ENCODE peak calls at places on chromosomes 2 and 18, in nine cellular contexts. I is IMR-90; W is BJ; K is brain microvascular endothelial cell; J is iPS DF 6.9; F is CD8-positive, alpha-beta T cell; V is DND-41; G is ovary; N is CD8-positive, alpha-beta memory T cell. S is an unnamed sample.

GRCh38 chr2:70826696-70827330 is 6.4 kb upstream of the CLEC4F start:
- DNase-seq in V (no peak), W (no peak), K (no peak), J (no peak), I (no peak), F (no peak), N (no peak), G (no peak), S (no peak)

GRCh38 chr18:11304900-11305299 is 155.5 kb upstream of the PIEZO2 start:
- DNase-seq in N (no peak), F (no peak), I (no peak), W (no peak), V (no peak), J (no peak), G (no peak), K (no peak), S (no peak)

GRCh38 chr2:633371-633770 is 43.8 kb downstream of the TMEM18 start:
- DNase-seq in K (no peak), J (no peak), F (no peak), I (no peak), G (no peak), V (no peak), W (no peak), N (no peak), S (no peak)

GRCh38 chr2:136495636-136496035 is 269.7 kb upstream of the THSD7B start:
- DNase-seq in F (no peak), G (no peak), K (no peak), I (no peak), W (no peak), N (no peak), V (no peak), J (no peak), S (no peak)

GRCh38 chr2:220528180-220528579 is 900.8 kb downstream of the SLC4A3 start:
- DNase-seq in F (no peak), G (no peak), N (no peak), V (no peak), J (no peak), I (peak; percentile 62), W (no peak), K (no peak), S (no peak)

GRCh38 chr18:25233582-25234362 is 118.2 kb downstream of the ZNF521 start:
- DNase-seq in V (no peak), W (peak; percentile 33), N (no peak), I (peak; percentile 44), F (no peak), G (no peak), K (peak; percentile 32), J (no peak), S (no peak)

GRCh38 chr2:163341426-163341825 is 394.4 kb downstream of the FIGN start:
- DNase-seq in K (peak; percentile 60), W (no peak), F (no peak), I (peak; percentile 35), G (no peak), N (no peak), J (no peak), V (no peak), S (peak; percentile 89)

GRCh38 chr18:61348230-61348629 is 15.0 kb downstream of the CDH20 start:
- DNase-seq in N (no peak), I (no peak), F (no peak), G (no peak), K (no peak), V (no peak), W (no peak), J (no peak), S (no peak)

GRCh38 chr2:212864186-212864585 is 287.2 kb downstream of the IKZF2 start:
- DNase-seq in N (no peak), J (no peak), G (no peak), F (no peak), W (no peak), K (no peak), I (no peak), V (no peak), S (no peak)

GRCh38 chr2:237209046-237209375 is 123.3 kb downstream of the COPS8 start:
- DNase-seq in F (no peak), K (no peak), W (no peak), J (no peak), N (no peak), G (no peak), I (no peak), V (no peak), S (no peak)

GRCh38 chr2:237210763-237211162 is 125.1 kb downstream of the COPS8 start:
- DNase-seq in V (no peak), N (no peak), G (no peak), W (no peak), I (no peak), J (no peak), K (no peak), F (no peak), S (no peak)

GRCh38 chr2:237209885-237210284 is 124.2 kb downstream of the COPS8 start:
- DNase-seq in V (no peak), W (no peak), K (no peak), F (no peak), N (no peak), G (no peak), J (no peak), I (no peak), S (no peak)

GRCh38 chr2:237208373-237209045 is 122.8 kb downstream of the COPS8 start:
- DNase-seq in V (no peak), W (peak; percentile 97), I (peak; percentile 96), G (no peak), K (peak; percentile 81), J (no peak), N (no peak), F (no peak), S (no peak)

DNA sequence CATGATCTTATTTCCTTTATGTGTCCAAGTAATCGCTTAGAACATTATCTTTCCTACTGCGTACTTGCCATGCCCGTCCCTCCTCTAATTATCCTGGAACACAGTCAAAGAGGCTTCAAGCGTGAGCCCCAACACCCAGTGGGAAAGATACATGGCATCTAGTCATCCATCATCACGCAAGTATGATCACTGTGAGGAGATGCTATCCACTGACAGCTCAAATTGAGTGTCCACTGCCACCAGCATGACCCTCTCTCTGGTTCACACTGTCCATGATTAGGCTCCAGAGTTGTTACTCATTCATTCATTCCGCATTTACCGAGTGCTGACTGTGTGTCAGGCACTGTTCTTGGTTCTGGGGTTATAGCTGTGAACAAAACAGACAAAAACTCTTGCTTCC is 124.6 kb downstream of the COPS8 start:
- DNase-seq in G (no peak), J (no peak), N (no peak), W (no peak), F (no peak), V (no peak), I (no peak), K (no peak), S (no peak)
- H3K4me3 ChIP-seq in G (no peak overlapping the region), J (no peak overlapping the region), N (no peak overlapping the region), W (no peak overlapping the region), F (no peak overlapping the region), V (no peak overlapping the region), I (no peak overlapping the region), K (no peak overlapping the region), S (no peak overlapping the region)

GRCh38 chr2:217834744-217835513 is 167.9 kb downstream of the TNS1 start:
- DNase-seq in N (no peak), K (no peak), W (no peak), G (no peak), V (no peak), I (peak; percentile 29), F (no peak), J (no peak), S (no peak)
- H3K36me3 ChIP-seq in N (no peaks in the 10 kb centered on the region), K (peaks cover 21% of the 10 kb centered on the region), W (peaks cover 43% of the 10 kb centered on the region), G (no peaks in the 10 kb centered on the region), V (no peaks in the 10 kb centered on the region), I (peaks cover 46% of the 10 kb centered on the region), F (no peaks in the 10 kb centered on the region), J (no peaks in the 10 kb centered on the region), S (no peaks in the 10 kb centered on the region)

GRCh38 chr2:236164983-236165301 is 3.2 kb downstream of the GBX2 start:
- DNase-seq in K (no peak), J (no peak), N (no peak), V (no peak), F (no peak), I (no peak), G (no peak), W (no peak), S (no peak)
- H3K4me3 ChIP-seq in K (peak overlapping the region; percentile 60), J (no peak overlapping the region), N (no peak overlapping the region), V (no peak overlapping the region), F (no peak overlapping the region), I (no peak overlapping the region), G (no peak overlapping the region), W (no peak overlapping the region), S (no peak overlapping the region)

DNA sequence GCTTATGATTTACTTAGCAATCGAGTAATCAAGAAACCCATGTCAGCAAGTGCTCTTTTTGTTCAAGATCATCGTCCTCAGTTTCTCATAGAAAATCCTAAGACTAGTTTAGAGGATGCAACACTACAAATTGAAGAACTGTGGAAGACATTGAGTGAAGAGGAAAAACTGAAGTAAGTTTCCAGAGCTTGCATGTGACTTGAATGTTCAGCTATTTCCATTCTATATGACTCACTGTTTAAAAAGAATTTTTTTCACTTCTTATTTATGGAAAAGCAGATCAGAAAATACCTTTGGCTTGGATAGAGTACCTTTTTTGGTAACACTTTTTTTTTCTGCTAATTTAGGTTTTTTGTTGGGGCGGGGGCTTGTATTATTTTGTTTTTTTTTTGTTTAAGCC is 70.7 kb downstream of the PMS1 start:
- DNase-seq in K (no peak), F (no peak), G (no peak), N (no peak), W (peak; percentile 9), I (peak; percentile 62), J (no peak), V (no peak), S (no peak)
- H3K36me3 ChIP-seq in K (peaks cover 3% of the 10 kb centered on the region), F (no peaks in the 10 kb centered on the region), G (no peaks in the 10 kb centered on the region), N (no peaks in the 10 kb centered on the region), W (no peaks in the 10 kb centered on the region), I (no peaks in the 10 kb centered on the region), J (no peaks in the 10 kb centered on the region), V (peaks cover 40% of the 10 kb centered on the region), S (peaks cover 4% of the 10 kb centered on the region)

DNA sequence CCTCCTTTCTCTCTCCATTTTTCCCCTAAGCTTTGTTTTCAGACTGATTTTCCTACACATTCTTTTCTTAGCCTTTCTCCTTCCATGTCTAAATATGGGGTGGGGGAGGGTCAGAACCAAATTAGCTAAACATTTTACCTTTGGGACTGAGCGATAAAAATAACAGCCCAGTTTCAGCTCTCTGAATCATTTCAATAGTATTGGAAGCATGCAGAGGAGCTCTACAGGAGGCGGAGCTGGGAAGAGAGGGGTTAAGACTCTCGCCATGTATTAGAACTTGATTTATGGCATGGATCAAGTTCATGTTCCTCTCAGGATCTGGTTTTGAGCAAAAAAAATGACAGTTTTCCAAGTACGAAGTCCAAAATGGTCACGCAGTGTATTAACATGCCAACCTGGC is 109.1 kb downstream of the CPO start:
- DNase-seq in K (no peak), I (peak; percentile 12), J (no peak), W (no peak), F (no peak), V (no peak), G (no peak), N (no peak), S (no peak)
- H3K4me3 ChIP-seq in K (no peak overlapping the region), I (no peak overlapping the region), J (no peak overlapping the region), W (no peak overlapping the region), F (no peak overlapping the region), V (no peak overlapping the region), G (no peak overlapping the region), N (no peak overlapping the region), S (no peak overlapping the region)

GRCh38 chr2:27203741-27204140 is 8.1 kb upstream of the ATRAID start:
- DNase-seq in K (no peak), W (no peak), V (no peak), G (no peak), J (no peak), I (no peak), N (no peak), F (no peak), S (no peak)
- H3K36me3 ChIP-seq in K (peaks cover 53% of the 10 kb centered on the region), W (peaks cover 21% of the 10 kb centered on the region), V (peaks cover 90% of the 10 kb centered on the region), G (no peaks in the 10 kb centered on the region), J (peaks cover 74% of the 10 kb centered on the region), I (peaks cover 62% of the 10 kb centered on the region), N (peaks cover 41% of the 10 kb centered on the region), F (peaks cover 41% of the 10 kb centered on the region), S (peaks cover 6% of the 10 kb centered on the region)